ENCODE peak calls at places on chromosome 12, in nine cellular contexts. V, S, K, U, M, X, F, Z and W are unnamed samples.
A peak's percentile ranks its signal among the peaks of the same experiment; 100 is the strongest.

GRCh38 chr12:75489613-75490210 is 9.2 kb downstream of the GLIPR1 start:
- DNase-seq in S (no peak), F (peak; percentile 21), X (no peak), M (no peak), V (peak; percentile 52), Z (no peak), U (no peak), K (peak; percentile 62), W (no peak)

GRCh38 chr12:6367065-6367968 is 8.0 kb downstream of the SCNN1A start:
- DNase-seq in X (peak; percentile 57), K (no peak), Z (no peak), M (no peak), V (peak; percentile 67), S (peak; percentile 25), U (peak; percentile 50), F (peak; percentile 69), W (no peak)

GRCh38 chr12:6145584-6145983 is 21.1 kb upstream of the VWF start:
- DNase-seq in M (no peak), F (no peak), X (no peak), S (no peak), V (peak; percentile 90), Z (no peak), K (no peak), U (no peak), W (no peak)

GRCh38 chr12:124920353-124920935 is 6.0 kb upstream of the UBC start:
- DNase-seq in M (no peak), Z (no peak), U (peak; percentile 38), X (no peak), S (no peak), K (no peak), V (no peak), F (no peak), W (no peak)

GRCh38 chr12:102702447-102703114 is 214.5 kb downstream of the PAH start:
- DNase-seq in V (peak; percentile 24), Z (peak; percentile 47), X (peak; percentile 69), S (peak; percentile 30), U (peak; percentile 49), F (peak; percentile 79), K (peak; percentile 36), M (peak; percentile 66), W (no peak)

GRCh38 chr12:38886064-38886463 is 19.3 kb downstream of the CPNE8 start:
- DNase-seq in K (peak; percentile 4), X (no peak), S (peak; percentile 45), F (peak; percentile 50), M (peak; percentile 48), V (no peak), Z (peak; percentile 59), U (peak; percentile 64), W (no peak)

GRCh38 chr12:106030210-106031175 is 108.3 kb downstream of the NUAK1 start:
- DNase-seq in V (peak; percentile 83), M (peak; percentile 98), X (peak; percentile 61), Z (no peak), U (no peak), K (no peak), S (no peak), F (peak; percentile 97), W (no peak)

GRCh38 chr12:22399464-22399863 is 65.0 kb upstream of the ST8SIA1 start:
- DNase-seq in M (no peak), Z (no peak), F (no peak), S (no peak), U (no peak), V (no peak), K (no peak), X (no peak), W (no peak)

GRCh38 chr12:131980263-131980662 is 30.5 kb downstream of the EP400 start:
- DNase-seq in Z (no peak), V (no peak), U (no peak), F (no peak), X (no peak), S (no peak), M (no peak), K (no peak), W (no peak)

GRCh38 chr12:52815676-52816075 is 1.8 kb upstream of the KRT4 start:
- DNase-seq in K (no peak), S (no peak), V (no peak), X (no peak), Z (no peak), U (no peak), F (no peak), M (no peak), W (peak; percentile 23)

GRCh38 chr12:64990991-64991570 is 130.0 kb downstream of the WIF1 start:
- DNase-seq in V (no peak), F (no peak), Z (no peak), X (peak; percentile 9), K (no peak), M (no peak), U (no peak), S (no peak), W (no peak)

GRCh38 chr12:40515041-40515825 is 177.0 kb upstream of the CNTN1 start:
- DNase-seq in M (no peak), X (peak; percentile 65), S (no peak), K (no peak), V (no peak), U (no peak), F (no peak), Z (no peak), W (no peak)

GRCh38 chr12:132761032-132761910 is at the start of gene ANKLE2:
- DNase-seq in X (peak; percentile 35), K (no peak), S (peak; percentile 61), V (peak; percentile 52), F (peak; percentile 78), Z (peak; percentile 61), U (peak; percentile 67), M (peak; percentile 72), W (peak; percentile 81)

GRCh38 chr12:50925342-50925651 is 27.0 kb upstream of the HIGD1C start:
- DNase-seq in K (no peak), F (no peak), U (no peak), V (no peak), S (peak; percentile 32), M (no peak), Z (no peak), X (no peak), W (no peak)

GRCh38 chr12:52191841-52192791 is at the start of gene KRT80:
- DNase-seq in F (peak; percentile 99), U (peak; percentile 96), X (peak; percentile 21), Z (peak; percentile 82), K (peak; percentile 97), V (peak; percentile 98), M (peak; percentile 96), S (peak; percentile 90), W (peak; percentile 90)

GRCh38 chr12:132285991-132286681 is 43.3 kb downstream of the GALNT9 start:
- DNase-seq in U (peak; percentile 88), M (peak; percentile 51), Z (peak; percentile 60), V (peak; percentile 68), F (peak; percentile 93), S (peak; percentile 54), X (no peak), K (no peak), W (peak; percentile 77)

GRCh38 chr12:127964717-127965116 is 302.3 kb upstream of the TMEM132C start:
- DNase-seq in M (peak; percentile 77), X (no peak), S (no peak), Z (no peak), F (no peak), V (no peak), U (no peak), K (no peak), W (no peak)

GRCh38 chr12:124917135-124917840 is 2.8 kb upstream of the UBC start:
- DNase-seq in Z (peak; percentile 98), U (peak; percentile 99), V (peak; percentile 100), X (peak; percentile 88), S (peak; percentile 99), F (peak; percentile 100), K (peak; percentile 99), M (peak; percentile 99), W (peak; percentile 98)

GRCh38 chr12:109099426-109100020 is 2.1 kb downstream of the UNG start:
- DNase-seq in S (no peak), M (no peak), V (no peak), U (no peak), F (no peak), K (no peak), X (peak; percentile 51), Z (no peak), W (no peak)

GRCh38 chr12:113239288-113239771 is 18.1 kb downstream of the TPCN1 start:
- DNase-seq in K (no peak), M (no peak), X (no peak), S (no peak), F (no peak), Z (no peak), V (no peak), U (no peak), W (no peak)

DNA sequence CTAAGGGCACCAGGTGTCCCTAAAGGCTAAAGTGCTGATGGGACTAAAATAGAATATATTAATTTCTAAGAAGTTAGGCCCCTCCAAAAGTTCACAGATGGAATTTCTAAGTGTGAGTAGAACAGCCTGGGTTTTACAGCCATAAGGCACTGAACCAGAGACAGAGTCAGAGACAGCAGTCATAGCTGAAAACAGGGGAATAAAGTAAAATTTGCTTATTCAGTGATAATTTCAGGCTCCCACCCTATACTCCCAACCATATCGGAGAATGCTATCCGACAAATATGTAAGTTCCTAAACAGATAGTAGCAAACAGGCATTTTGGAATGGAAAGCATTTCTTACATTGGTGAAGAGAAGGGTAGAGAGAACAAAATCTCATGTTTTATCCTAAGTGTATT is 45.3 kb downstream of the NAA25 start:
- DNase-seq in U (no peak), M (no peak), V (no peak), X (no peak), S (no peak), F (no peak), Z (no peak), K (no peak), W (no peak)
- H3K36me3 ChIP-seq in U (peaks cover 6% of the 10 kb centered on the region), M (peaks cover 65% of the 10 kb centered on the region), V (peaks cover 13% of the 10 kb centered on the region), X (peaks cover 2% of the 10 kb centered on the region), S (peaks cover 100% of the 10 kb centered on the region), F (peaks cover 64% of the 10 kb centered on the region), Z (peaks cover 3% of the 10 kb centered on the region), K (peaks cover 57% of the 10 kb centered on the region), W (peaks cover 100% of the 10 kb centered on the region)

DNA sequence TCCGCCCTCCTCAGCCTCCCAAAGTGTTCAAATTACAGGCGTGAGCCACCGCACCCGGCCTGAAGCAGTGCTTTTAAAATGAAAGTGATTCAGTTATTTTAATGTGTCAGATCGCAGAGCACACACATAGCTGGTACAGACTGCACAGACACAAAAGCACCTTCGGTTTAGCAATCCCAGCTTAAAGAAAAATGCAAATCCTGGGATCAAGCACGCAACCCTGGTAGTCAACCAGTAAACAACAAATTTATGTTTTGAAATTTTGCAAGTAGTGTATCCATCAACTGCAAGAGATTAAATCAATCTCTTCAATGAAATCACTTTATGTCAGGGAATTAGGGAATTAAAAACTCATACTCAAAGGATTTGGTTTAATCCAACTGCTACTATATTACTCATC is 28.4 kb downstream of the SLC38A1 start:
- DNase-seq in X (no peak), F (no peak), U (no peak), K (no peak), V (no peak), Z (no peak), M (no peak), S (no peak), W (no peak)
- H3K36me3 ChIP-seq in X (peaks cover 3% of the 10 kb centered on the region), F (peaks cover 28% of the 10 kb centered on the region), U (peaks cover 3% of the 10 kb centered on the region), K (peaks cover 39% of the 10 kb centered on the region), V (peaks cover 4% of the 10 kb centered on the region), Z (no peaks in the 10 kb centered on the region), M (no peaks in the 10 kb centered on the region), S (peaks cover 15% of the 10 kb centered on the region), W (no peaks in the 10 kb centered on the region)

GRCh38 chr12:3236345-3237153 is 159.4 kb downstream of the TSPAN9 start:
- DNase-seq in X (peak; percentile 36), Z (no peak), V (peak; percentile 67), U (no peak), M (peak; percentile 82), F (peak; percentile 64), K (peak; percentile 42), S (peak; percentile 84), W (no peak)
- H3K36me3 ChIP-seq in X (no peaks in the 10 kb centered on the region), Z (no peaks in the 10 kb centered on the region), V (no peaks in the 10 kb centered on the region), U (no peaks in the 10 kb centered on the region), M (no peaks in the 10 kb centered on the region), F (no peaks in the 10 kb centered on the region), K (no peaks in the 10 kb centered on the region), S (peaks cover 12% of the 10 kb centered on the region), W (no peaks in the 10 kb centered on the region)

GRCh38 chr12:49022558-49023178 is 4.1 kb upstream of the PRKAG1 start:
- DNase-seq in F (no peak), X (no peak), V (no peak), M (no peak), S (peak; percentile 18), K (no peak), U (peak; percentile 40), Z (no peak), W (no peak)
- H3K36me3 ChIP-seq in F (peaks cover 49% of the 10 kb centered on the region), X (no peaks in the 10 kb centered on the region), V (peaks cover 21% of the 10 kb centered on the region), M (peaks cover 48% of the 10 kb centered on the region), S (peaks cover 69% of the 10 kb centered on the region), K (peaks cover 40% of the 10 kb centered on the region), U (peaks cover 17% of the 10 kb centered on the region), Z (peaks cover under 1% of the 10 kb centered on the region), W (peaks cover 67% of the 10 kb centered on the region)